ENCODE peak calls at places on chromosome 1, in seven cellular contexts. E, F, K, G, C, H and R are unnamed samples.
A peak's percentile ranks its signal among the peaks of the same experiment; 100 is the strongest.

GRCh38 chr1:42779725-42780124 is 5.1 kb upstream of the TMEM269 start:
- DNase-seq in E (no peak), F (no peak), K (no peak), G (no peak), C (no peak), H (no peak), R (no peak)

GRCh38 chr1:3283849-3284248 is 170.6 kb upstream of the ARHGEF16 start:
- DNase-seq in E (peak; percentile 72), F (peak; percentile 56), K (peak; percentile 78), G (no peak), C (no peak), H (peak; percentile 8), R (no peak)

GRCh38 chr1:161988413-161988812 is 35.3 kb downstream of the OLFML2B start:
- DNase-seq in E (no peak), F (no peak), K (no peak), G (no peak), C (no peak), H (no peak), R (no peak)

GRCh38 chr1:213331776-213332175 is 280.7 kb downstream of the RPS6KC1 start:
- DNase-seq in E (no peak), F (no peak), K (no peak), G (no peak), C (no peak), H (no peak), R (no peak)

GRCh38 chr1:212110617-212111016 is 75.1 kb downstream of the DTL start:
- DNase-seq in E (no peak), F (peak; percentile 32), K (no peak), G (peak; percentile 85), C (no peak), H (no peak), R (no peak)

GRCh38 chr1:151756291-151756690 is 7.0 kb downstream of the MRPL9 start:
- DNase-seq in E (no peak), F (no peak), K (no peak), G (no peak), C (no peak), H (no peak), R (no peak)

GRCh38 chr1:86207323-86207722 is 50.8 kb upstream of the COL24A1 start:
- DNase-seq in E (no peak), F (peak; percentile 21), K (no peak), G (peak; percentile 77), C (no peak), H (no peak), R (peak; percentile 31)

GRCh38 chr1:197302775-197303174 is 34.7 kb downstream of the CRB1 start:
- DNase-seq in E (no peak), F (no peak), K (no peak), G (peak; percentile 46), C (no peak), H (no peak), R (no peak)

GRCh38 chr1:48793863-48794262 is 17.2 kb upstream of the BEND5 start:
- DNase-seq in E (no peak), F (no peak), K (no peak), G (no peak), C (peak; percentile 30), H (no peak), R (no peak)

GRCh38 chr1:183287191-183287675 is 101.2 kb downstream of the LAMC2 start:
- DNase-seq in E (no peak), F (peak; percentile 83), K (no peak), G (peak; percentile 37), C (no peak), H (no peak), R (no peak)

GRCh38 chr1:81430955-81431646 is 369.6 kb upstream of the ADGRL2 start:
- DNase-seq in E (peak; percentile 55), F (no peak), K (no peak), G (peak; percentile 18), C (no peak), H (no peak), R (no peak)

GRCh38 chr1:226482975-226483660 is 65.4 kb upstream of the STUM start:
- DNase-seq in E (no peak), F (no peak), K (no peak), G (no peak), C (no peak), H (no peak), R (no peak)

GRCh38 chr1:46472503-46473181 is 17.0 kb upstream of the DMBX1 start:
- DNase-seq in E (no peak), F (no peak), K (no peak), G (no peak), C (no peak), H (no peak), R (no peak)

GRCh38 chr1:162889989-162890388 is 29.0 kb upstream of the CCDC190 start:
- DNase-seq in E (no peak), F (no peak), K (no peak), G (no peak), C (no peak), H (no peak), R (no peak)

GRCh38 chr1:233512538-233512937 is 101.4 kb upstream of the KCNK1 start:
- DNase-seq in E (no peak), F (no peak), K (no peak), G (no peak), C (no peak), H (no peak), R (no peak)

GRCh38 chr1:235640580-235640979 is 9.0 kb downstream of the GNG4 start:
- DNase-seq in E (no peak), F (no peak), K (no peak), G (no peak), C (no peak), H (no peak), R (no peak)

GRCh38 chr1:1402081-1402900 is 3.2 kb upstream of the CCNL2 start:
- DNase-seq in E (peak; percentile 58), F (no peak), K (peak; percentile 60), G (no peak), C (no peak), H (peak; percentile 57), R (no peak)

GRCh38 chr1:51421961-51422360 is 91.6 kb upstream of the TTC39A start:
- DNase-seq in E (no peak), F (no peak), K (peak; percentile 60), G (peak; percentile 31), C (no peak), H (peak; percentile 59), R (peak; percentile 30)

GRCh38 chr1:177082855-177083741 is 81.4 kb downstream of the ASTN1 start:
- DNase-seq in E (no peak), F (no peak), K (no peak), G (no peak), C (no peak), H (no peak), R (peak; percentile 0)

GRCh38 chr1:87591492-87591891 is 262.8 kb downstream of the LMO4 start:
- DNase-seq in E (no peak), F (no peak), K (no peak), G (no peak), C (no peak), H (no peak), R (no peak)

GRCh38 chr1:232226197-232226681 is 403.7 kb downstream of the SIPA1L2 start:
- DNase-seq in E (peak; percentile 62), F (no peak), K (no peak), G (peak; percentile 70), C (no peak), H (peak; percentile 17), R (peak; percentile 18)

GRCh38 chr1:160432371-160432786 is 32.0 kb downstream of the VANGL2 start:
- DNase-seq in E (no peak), F (no peak), K (no peak), G (no peak), C (no peak), H (no peak), R (no peak)

GRCh38 chr1:188706742-188707141 is 1770.9 kb downstream of the BRINP3 start:
- DNase-seq in E (no peak), F (no peak), K (no peak), G (peak; percentile 5), C (no peak), H (no peak), R (no peak)

GRCh38 chr1:20726107-20726911 is 6.2 kb downstream of the SH2D5 start:
- DNase-seq in E (no peak), F (no peak), K (no peak), G (no peak), C (no peak), H (no peak), R (no peak)

GRCh38 chr1:20187103-20187812 is 940 bp upstream of the PLA2G2C start:
- DNase-seq in E (no peak), F (no peak), K (no peak), G (no peak), C (no peak), H (peak; percentile 34), R (no peak)

GRCh38 chr1:193569096-193569495 is 382.7 kb upstream of the B3GALT2 start:
- DNase-seq in E (no peak), F (no peak), K (no peak), G (no peak), C (no peak), H (no peak), R (no peak)

GRCh38 chr1:46408356-46409062 is 14.4 kb downstream of the FAAH start:
- DNase-seq in E (no peak), F (no peak), K (no peak), G (no peak), C (no peak), H (no peak), R (no peak)

GRCh38 chr1:66505671-66506392 is 28.1 kb upstream of the SGIP1 start:
- DNase-seq in E (no peak), F (no peak), K (no peak), G (peak; percentile 64), C (no peak), H (no peak), R (no peak)

GRCh38 chr1:37480125-37480466 is 5.7 kb downstream of the ZC3H12A start:
- DNase-seq in E (no peak), F (no peak), K (no peak), G (no peak), C (no peak), H (no peak), R (no peak)

GRCh38 chr1:165452336-165453130 is 7.6 kb upstream of the RXRG start:
- DNase-seq in E (no peak), F (peak; percentile 56), K (no peak), G (no peak), C (no peak), H (no peak), R (no peak)